ENCODE peak calls at places on chromosomes 2 and 18, in six cellular contexts. W, A, O, D, V and U are unnamed samples.

GRCh38 chr18:79698668-79699335 is 19.2 kb downstream of the CTDP1 start:
- DNase-seq in O (no peak), W (no peak), V (no peak), A (peak), D (no peak), U (no peak)

GRCh38 chr2:214604861-214605260 is 194.0 kb downstream of the VWC2L start:
- DNase-seq in W (no peak), A (no peak), D (no peak), O (no peak), V (no peak), U (no peak)

GRCh38 chr2:204005940-204006721 is 69.6 kb downstream of the ICOS start:
- DNase-seq in D (no peak), O (no peak), V (no peak), A (no peak), W (no peak), U (no peak)

GRCh38 chr2:28663359-28663758 is 88.3 kb upstream of the PPP1CB start:
- DNase-seq in V (no peak), W (no peak), A (peak), D (no peak), O (no peak), U (peak)

GRCh38 chr2:181984060-181984459 is 1.6 kb upstream of the PPP1R1C start:
- DNase-seq in W (no peak), D (no peak), O (no peak), A (no peak), V (no peak), U (peak)

GRCh38 chr2:48433682-48434081 is 96.3 kb upstream of the STON1 start:
- DNase-seq in O (no peak), A (peak), W (no peak), V (no peak), D (no peak), U (peak)

GRCh38 chr2:240205348-240205747 is 64.9 kb upstream of the OTOS start:
- DNase-seq in V (peak), W (peak), D (no peak), A (peak), O (peak), U (no peak)

GRCh38 chr2:230582851-230583283 is 129.8 kb upstream of the CAB39 start:
- DNase-seq in D (no peak), W (no peak), A (peak), V (no peak), O (no peak), U (no peak)

GRCh38 chr2:231622963-231623362 is 30.3 kb downstream of the TEX44 start:
- DNase-seq in D (no peak), V (no peak), O (no peak), W (no peak), A (no peak), U (no peak)

GRCh38 chr18:12159446-12159845 is 65.8 kb downstream of the ANKRD62 start:
- DNase-seq in A (no peak), V (no peak), W (no peak), O (no peak), D (no peak), U (no peak)

GRCh38 chr2:104120144-104120543 is 733.8 kb upstream of the POU3F3 start:
- DNase-seq in O (no peak), A (no peak), D (no peak), V (no peak), W (no peak), U (no peak)

GRCh38 chr2:232949016-232949415 is 64.0 kb downstream of the NGEF start:
- DNase-seq in D (no peak), W (no peak), A (no peak), O (peak), V (no peak), U (no peak)

GRCh38 chr2:48112911-48113687 is 206.8 kb upstream of the FBXO11 start:
- DNase-seq in V (no peak), O (no peak), A (peak), D (no peak), W (no peak), U (peak)

GRCh38 chr2:12169721-12170120 is 423.3 kb downstream of the LPIN1 start:
- DNase-seq in A (peak), O (peak), W (no peak), D (no peak), V (no peak), U (peak)

GRCh38 chr2:38775097-38775920 is 2.7 kb upstream of the GEMIN6 start:
- DNase-seq in W (no peak), D (no peak), A (no peak), V (no peak), O (no peak), U (no peak)

GRCh38 chr2:217937446-217937845 is 65.3 kb downstream of the TNS1 start:
- DNase-seq in A (no peak), W (no peak), D (no peak), O (no peak), V (no peak), U (no peak)

GRCh38 chr2:17795309-17795708 is 21.0 kb upstream of the MSGN1 start:
- DNase-seq in V (no peak), O (no peak), A (no peak), D (no peak), W (no peak), U (no peak)

GRCh38 chr2:99662761-99663341 is 173.0 kb upstream of the REV1 start:
- DNase-seq in O (no peak), D (no peak), A (peak), V (no peak), W (no peak), U (peak)

GRCh38 chr2:168767258-168767657 is 35.2 kb upstream of the NOSTRIN start:
- DNase-seq in A (no peak), V (no peak), W (no peak), O (no peak), D (no peak), U (no peak)

GRCh38 chr2:197779261-197779660 is 5.9 kb downstream of the BOLL start:
- DNase-seq in V (no peak), W (no peak), A (no peak), D (no peak), O (no peak), U (no peak)

GRCh38 chr2:288743-289361 is 961 bp upstream of the ALKAL2 start:
- DNase-seq in O (peak), V (no peak), A (no peak), D (no peak), W (no peak), U (no peak)

GRCh38 chr18:6613581-6613980 is 115.9 kb upstream of the ARHGAP28 start:
- DNase-seq in W (no peak), V (no peak), D (no peak), O (no peak), A (no peak), U (no peak)

GRCh38 chr18:61975526-61976326 is 82.9 kb upstream of the RNF152 start:
- DNase-seq in O (no peak), A (no peak), W (no peak), V (no peak), D (no peak), U (no peak)

GRCh38 chr2:238700122-238700457 is 147.8 kb upstream of the TWIST2 start:
- DNase-seq in D (no peak), A (peak), W (no peak), V (no peak), O (no peak), U (peak)

DNA sequence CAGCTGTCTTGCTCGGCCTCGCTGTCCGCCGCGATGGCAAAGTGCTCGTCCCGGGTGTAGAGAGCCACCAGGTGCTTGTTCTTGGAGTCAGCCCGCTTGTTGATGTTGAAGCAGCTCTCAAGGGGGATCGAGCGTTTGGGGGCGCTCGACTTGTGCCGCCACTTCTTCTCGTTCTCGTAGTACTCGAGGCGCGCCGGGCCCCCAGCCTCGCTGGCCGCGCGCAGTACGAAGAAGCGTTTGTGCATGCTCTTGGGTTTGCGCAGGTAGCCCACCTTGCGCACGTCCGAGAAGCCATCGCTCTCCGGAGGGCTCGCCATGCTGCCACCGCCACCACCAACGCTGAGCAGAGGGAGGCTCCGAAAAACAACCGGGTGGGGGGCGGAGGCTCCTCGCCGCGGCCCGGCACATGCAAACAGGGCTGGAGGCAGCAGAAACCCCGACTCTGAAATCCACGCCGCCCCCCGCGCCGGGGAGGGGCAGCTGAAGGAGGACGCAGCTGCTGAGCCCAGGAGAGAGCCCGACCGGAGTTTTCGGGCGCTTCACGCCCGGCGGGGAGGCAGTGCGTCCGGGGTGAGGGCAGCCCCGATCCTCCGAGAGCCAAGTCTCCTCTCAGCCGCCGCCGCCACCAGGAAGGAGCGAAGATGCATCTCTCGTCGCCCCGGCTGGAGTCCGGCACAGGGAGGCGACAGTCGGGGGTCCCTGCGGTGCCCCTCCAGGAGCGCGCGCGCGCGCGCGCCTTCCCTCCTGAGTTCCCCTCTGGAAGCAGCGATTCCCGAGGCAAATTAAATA is 1.0 kb downstream of the IRS1 start:
- DNase-seq in V (peak), W (no peak), D (no peak), A (peak), O (peak), U (peak)
- TF ChIP-seq CTCF in V (no peak), W (peak), D (no peak), A (peak), O (peak), U (peak)

GRCh38 chr18:54802686-54803395 is 25.4 kb upstream of the RAB27B start:
- DNase-seq in D (no peak), V (no peak), O (no peak), W (no peak), A (no peak), U (no peak)

GRCh38 chr18:54806526-54806925 is 21.8 kb upstream of the RAB27B start:
- DNase-seq in W (no peak), D (no peak), O (no peak), V (no peak), A (peak), U (no peak)

GRCh38 chr18:54802178-54802577 is 26.1 kb upstream of the RAB27B start:
- DNase-seq in A (no peak), O (no peak), V (no peak), W (no peak), D (no peak), U (no peak)

GRCh38 chr18:54807303-54807702 is 21.0 kb upstream of the RAB27B start:
- DNase-seq in W (no peak), A (no peak), V (no peak), O (no peak), D (no peak), U (no peak)

GRCh38 chr18:54805571-54806334 is 22.5 kb upstream of the RAB27B start:
- DNase-seq in O (no peak), A (peak), D (no peak), V (no peak), W (no peak), U (peak)
- H3K27ac ChIP-seq in O (no peak), A (no peak), D (no peak), V (peak), W (peak), U (no peak)

GRCh38 chr2:59458862-59459261 is 1094.6 kb downstream of the BCL11A start:
- DNase-seq in D (no peak), W (no peak), A (no peak), O (peak), V (no peak), U (peak)
- TF ChIP-seq CTCF in D (no peak), W (no peak), A (no peak), O (peak), V (no peak), U (no peak)

DNA sequence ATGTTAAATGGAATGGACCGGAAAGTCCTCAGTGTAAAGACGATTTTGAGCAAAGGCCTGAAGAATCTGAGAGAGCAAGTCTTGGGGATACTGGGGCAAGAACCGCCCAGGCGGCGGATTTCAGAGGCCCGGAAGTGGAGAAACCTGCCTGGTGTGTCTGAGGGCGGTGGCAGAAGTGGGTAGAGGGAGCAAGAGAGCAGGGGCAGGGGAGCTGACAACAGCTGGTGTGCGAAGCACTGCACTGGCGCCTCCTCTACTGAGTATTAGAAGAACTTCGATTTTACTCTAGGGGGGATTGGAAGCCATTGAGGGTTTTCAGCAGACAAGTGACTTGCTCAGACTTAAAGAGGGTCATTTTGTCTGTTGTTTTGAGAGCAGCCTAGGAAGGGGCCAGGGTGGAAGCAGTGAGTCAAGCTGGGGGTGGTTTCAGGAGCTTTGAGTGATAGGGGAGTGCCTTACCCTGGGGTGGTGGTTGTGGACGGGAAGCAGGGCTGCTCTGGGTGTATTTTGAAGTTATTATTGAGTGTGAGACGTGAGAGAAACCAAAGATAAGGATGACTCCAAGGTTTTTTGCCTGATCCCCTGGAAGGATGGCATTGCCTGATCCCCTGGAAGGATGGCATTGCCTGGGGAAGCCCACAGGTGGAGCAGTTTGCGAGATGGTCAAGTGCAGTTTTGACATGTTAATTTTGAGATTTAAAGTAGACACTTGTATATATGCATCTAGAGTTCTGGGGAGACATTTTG is 52.5 kb downstream of the ZNF236 start:
- DNase-seq in W (no peak), O (peak), D (peak), A (peak), V (no peak), U (no peak)
- H3K27ac ChIP-seq in W (peak), O (no peak), D (peak), A (no peak), V (no peak), U (no peak)

GRCh38 chr2:159680692-159681091 is 31.6 kb upstream of the MARCHF7 start:
- DNase-seq in D (no peak), O (no peak), V (no peak), A (no peak), W (no peak), U (no peak)

GRCh38 chr2:159677654-159678053 is 34.7 kb upstream of the MARCHF7 start:
- DNase-seq in O (no peak), V (no peak), D (no peak), A (peak), W (no peak), U (peak)
- TF ChIP-seq CTCF in O (peak), V (peak), D (peak), A (peak), W (peak), U (peak)

DNA sequence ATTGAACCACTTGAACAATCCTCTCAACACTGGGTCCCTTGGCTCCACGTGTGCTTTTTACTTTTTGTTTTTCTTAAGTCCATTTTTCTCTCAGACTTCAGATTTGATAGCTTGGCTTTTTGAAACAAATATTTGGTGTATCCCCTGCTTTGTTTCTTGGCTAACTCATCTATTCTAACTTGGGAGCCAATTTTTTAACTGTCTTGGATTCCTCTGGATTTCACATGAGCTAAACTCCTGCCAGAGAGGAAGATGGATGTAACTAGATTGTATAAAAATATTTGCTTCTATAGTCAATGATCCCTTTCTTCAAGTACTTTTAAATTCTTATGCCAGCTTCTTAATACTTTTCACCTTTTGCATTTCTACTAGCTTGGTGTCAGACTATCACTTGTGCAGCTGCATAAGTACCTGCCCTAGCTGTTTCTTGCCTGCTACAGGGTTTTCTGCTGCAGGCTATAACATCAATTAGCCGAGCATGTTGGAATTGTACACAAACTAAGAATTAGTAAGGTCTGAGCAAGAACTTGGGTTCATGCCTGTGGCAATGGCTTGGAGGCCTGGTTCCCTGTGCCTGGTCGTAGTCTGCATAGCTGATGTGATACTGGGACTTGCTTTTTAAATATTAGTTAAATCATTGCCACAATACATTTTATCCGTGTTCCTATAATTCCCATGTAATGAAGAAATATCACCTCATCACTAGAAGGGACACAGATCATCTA is 281.5 kb downstream of the EN1 start:
- DNase-seq in D (no peak), W (no peak), V (no peak), O (no peak), A (no peak), U (no peak)
- H3K27ac ChIP-seq in D (no peak), W (no peak), V (no peak), O (no peak), A (no peak), U (no peak)

GRCh38 chr2:64461271-64462058 is 7.5 kb downstream of the LGALSL start:
- DNase-seq in V (no peak), O (no peak), D (no peak), W (no peak), A (no peak), U (no peak)
- TF ChIP-seq CTCF in V (no peak), O (no peak), D (no peak), W (no peak), A (no peak), U (no peak)

GRCh38 chr2:234935311-234935710 is 16.5 kb upstream of the SH3BP4 start:
- DNase-seq in O (no peak), V (no peak), D (no peak), A (no peak), W (no peak), U (peak)

GRCh38 chr2:234939976-234940375 is 11.8 kb upstream of the SH3BP4 start:
- DNase-seq in W (no peak), A (no peak), V (no peak), O (no peak), D (no peak), U (no peak)

GRCh38 chr2:234939576-234939975 is 12.2 kb upstream of the SH3BP4 start:
- DNase-seq in O (no peak), V (no peak), A (no peak), D (no peak), W (no peak), U (no peak)

GRCh38 chr2:234945339-234945895 is 6.4 kb upstream of the SH3BP4 start:
- DNase-seq in V (no peak), W (no peak), A (no peak), D (no peak), O (no peak), U (no peak)

GRCh38 chr2:234940527-234940926 is 11.3 kb upstream of the SH3BP4 start:
- DNase-seq in V (no peak), D (no peak), W (no peak), A (no peak), O (no peak), U (no peak)
- H3K27ac ChIP-seq in V (no peak), D (no peak), W (no peak), A (no peak), O (no peak), U (no peak)

GRCh38 chr2:219624565-219624964 is 2.9 kb upstream of the SLC4A3 start:
- DNase-seq in A (no peak), D (no peak), O (no peak), V (peak), W (no peak), U (no peak)

GRCh38 chr2:219628235-219628985 is 980 bp downstream of the SLC4A3 start:
- DNase-seq in V (peak), W (no peak), O (no peak), D (no peak), A (no peak), U (no peak)

GRCh38 chr2:219625179-219625578 is 2.3 kb upstream of the SLC4A3 start:
- DNase-seq in V (peak), A (no peak), O (no peak), W (no peak), D (no peak), U (no peak)

GRCh38 chr2:219627105-219628100 is at the start of gene SLC4A3:
- DNase-seq in A (no peak), D (no peak), W (peak), O (peak), V (peak), U (peak)

GRCh38 chr2:219626540-219626939 is 890 bp upstream of the SLC4A3 start:
- DNase-seq in D (no peak), A (no peak), O (no peak), V (no peak), W (no peak), U (no peak)
- TF ChIP-seq CTCF in D (no peak), A (no peak), O (no peak), V (no peak), W (no peak), U (no peak)

GRCh38 chr2:207621640-207622039 is 3.6 kb downstream of the METTL21A start:
- DNase-seq in W (no peak), A (no peak), O (no peak), D (no peak), V (no peak), U (no peak)

GRCh38 chr2:207619764-207620203 is 5.4 kb downstream of the METTL21A start:
- DNase-seq in A (peak), D (no peak), O (no peak), V (no peak), W (no peak), U (no peak)

GRCh38 chr2:207616185-207616584 is 9.0 kb downstream of the METTL21A start:
- DNase-seq in W (no peak), V (no peak), O (no peak), A (peak), D (no peak), U (no peak)

GRCh38 chr2:207614824-207615223 is 10.4 kb downstream of the METTL21A start:
- DNase-seq in W (no peak), V (no peak), O (no peak), A (no peak), D (no peak), U (no peak)

GRCh38 chr2:207617011-207617671 is 8.1 kb downstream of the METTL21A start:
- DNase-seq in D (peak), A (peak), W (peak), O (peak), V (no peak), U (peak)
- H3K27ac ChIP-seq in D (peak), A (peak), W (peak), O (no peak), V (no peak), U (no peak)